ENCODE peak calls at places on chromosomes 12 and 14, in ten cellular contexts. M is IMR-90, Y is ovary, K is adrenal gland, X is HCT116, I is endothelial cell of umbilical vein, R is transverse colon, O is lower leg skin, C is tibial nerve, W is breast epithelium. B is an unnamed sample.

GRCh38 chr12:59407799-59408198 is 188.0 kb upstream of the SLC16A7 start:
- DNase-seq in M (no peak), Y (no peak), O (no peak), K (no peak), W (no peak), I (no peak), X (no peak), R (no peak), C (no peak), B (no peak)

GRCh38 chr14:33030406-33030805 is 91.7 kb downstream of the NPAS3 start:
- DNase-seq in I (no peak), W (no peak), C (no peak), Y (no peak), K (no peak), M (no peak), X (no peak), R (no peak), O (no peak), B (no peak)

GRCh38 chr12:20946732-20947131 is 136.2 kb downstream of the SLCO1B3 start:
- DNase-seq in X (peak), M (no peak), Y (no peak), W (no peak), I (peak), R (no peak), O (no peak), C (no peak), K (peak), B (no peak)

GRCh38 chr12:124684971-124685688 is 117.7 kb upstream of the NCOR2 start:
- DNase-seq in M (peak), O (no peak), Y (peak), K (no peak), C (peak), R (no peak), X (no peak), W (peak), I (no peak), B (no peak)

GRCh38 chr14:99246536-99247083 is 25.4 kb downstream of the BCL11B start:
- DNase-seq in O (no peak), M (no peak), I (no peak), R (no peak), Y (no peak), C (no peak), W (no peak), X (no peak), K (no peak), B (no peak)

GRCh38 chr14:90400904-90401561 is 4.2 kb downstream of the CALM1 start:
- DNase-seq in W (no peak), X (no peak), I (no peak), O (no peak), Y (no peak), M (no peak), C (no peak), R (no peak), K (no peak), B (no peak)

GRCh38 chr12:64670856-64671639 is 60.8 kb downstream of the RASSF3 start:
- DNase-seq in M (peak), W (no peak), R (peak), C (no peak), K (peak), O (no peak), I (peak), Y (no peak), X (peak), B (no peak)

GRCh38 chr12:123055281-123055766 is 74.8 kb downstream of the ARL6IP4 start:
- DNase-seq in O (no peak), Y (no peak), C (no peak), I (no peak), K (no peak), M (no peak), X (no peak), W (no peak), R (no peak), B (no peak)

GRCh38 chr12:129687731-129688130 is 216.1 kb downstream of the TMEM132D start:
- DNase-seq in R (no peak), X (no peak), O (no peak), I (no peak), M (no peak), Y (no peak), C (no peak), W (no peak), K (no peak), B (no peak)

GRCh38 chr12:106840217-106840616 is 65.7 kb downstream of the RIC8B start:
- DNase-seq in Y (no peak), X (no peak), R (no peak), K (no peak), M (peak), I (peak), O (no peak), C (no peak), W (no peak), B (no peak)

GRCh38 chr12:81296556-81297305 is 218.9 kb downstream of the ACSS3 start:
- DNase-seq in I (peak), K (no peak), W (no peak), Y (no peak), C (no peak), X (no peak), M (peak), R (no peak), O (no peak), B (no peak)

GRCh38 chr14:22594156-22594716 is 3.9 kb upstream of the ABHD4 start:
- DNase-seq in Y (no peak), W (no peak), O (no peak), M (peak), X (no peak), I (no peak), K (no peak), R (no peak), C (no peak), B (no peak)

GRCh38 chr14:58584383-58584782 is 53.4 kb upstream of the DACT1 start:
- DNase-seq in C (no peak), K (no peak), M (peak), X (no peak), R (no peak), O (no peak), W (no peak), I (no peak), Y (no peak), B (no peak)

GRCh38 chr12:67981236-67982164 is 7.7 kb upstream of the IFNG-AS1 start:
- DNase-seq in Y (no peak), M (peak), C (no peak), W (no peak), I (no peak), R (no peak), K (peak), X (peak), O (no peak), B (no peak)

GRCh38 chr12:31234053-31234835 is 91.7 kb downstream of the SINHCAF start:
- DNase-seq in W (no peak), C (no peak), O (no peak), I (no peak), R (no peak), M (no peak), K (no peak), Y (no peak), X (no peak), B (no peak)

GRCh38 chr12:108442077-108442476 is 73.0 kb upstream of the FICD start:
- DNase-seq in K (no peak), C (no peak), I (no peak), W (peak), O (no peak), M (no peak), Y (no peak), R (no peak), X (no peak), B (no peak)

GRCh38 chr14:54350196-54350595 is 46.6 kb upstream of the CDKN3 start:
- DNase-seq in M (peak), I (no peak), Y (no peak), W (no peak), C (no peak), X (no peak), R (no peak), K (no peak), O (no peak), B (no peak)

GRCh38 chr14:104393898-104394605 is 185.5 kb upstream of the C14orf180 start:
- DNase-seq in O (peak), M (no peak), R (peak), K (peak), Y (peak), I (peak), W (peak), X (no peak), C (peak), B (no peak)

GRCh38 chr12:114656906-114657596 is 26.9 kb downstream of the TBX3 start:
- DNase-seq in O (no peak), W (no peak), I (no peak), C (no peak), R (no peak), K (no peak), M (no peak), Y (no peak), X (no peak), B (no peak)

GRCh38 chr12:94714378-94714777 is 64.0 kb upstream of the TMCC3 start:
- DNase-seq in R (no peak), K (no peak), I (peak), O (no peak), M (peak), C (no peak), Y (no peak), X (no peak), W (no peak), B (no peak)

GRCh38 chr12:57135939-57136338 is 7.7 kb downstream of the LRP1 start:
- DNase-seq in M (peak), K (no peak), R (no peak), W (no peak), X (no peak), I (no peak), Y (peak), C (no peak), O (no peak), B (no peak)

GRCh38 chr12:47834199-47835016 is 14.7 kb upstream of the HDAC7 start:
- DNase-seq in M (no peak), O (no peak), X (no peak), R (no peak), K (peak), C (no peak), W (no peak), Y (no peak), I (no peak), B (no peak)

GRCh38 chr14:69569859-69570258 is 4.8 kb downstream of the CCDC177 start:
- DNase-seq in Y (no peak), R (no peak), X (no peak), M (no peak), K (no peak), O (no peak), C (no peak), W (no peak), I (no peak), B (no peak)

GRCh38 chr12:118840399-118840798 is 140.9 kb upstream of the SRRM4 start:
- DNase-seq in W (no peak), K (no peak), X (no peak), Y (no peak), O (no peak), C (no peak), M (no peak), I (no peak), R (no peak), B (no peak)

GRCh38 chr12:5295966-5296365 is 135.9 kb upstream of the NTF3 start:
- DNase-seq in Y (no peak), C (no peak), R (no peak), M (no peak), W (no peak), X (no peak), I (no peak), O (no peak), K (no peak), B (no peak)

GRCh38 chr14:104423224-104423681 is 156.3 kb upstream of the C14orf180 start:
- DNase-seq in W (no peak), X (no peak), O (peak), K (no peak), C (no peak), Y (no peak), R (no peak), I (no peak), M (no peak), B (no peak)

GRCh38 chr12:98492580-98493140 is 22.7 kb upstream of the TMPO start:
- DNase-seq in X (no peak), W (no peak), K (peak), R (no peak), C (no peak), Y (no peak), M (no peak), O (no peak), I (peak), B (no peak)

GRCh38 chr12:27999521-27999920 is 27.0 kb upstream of the PTHLH start:
- DNase-seq in O (no peak), Y (no peak), R (no peak), X (no peak), W (no peak), C (no peak), M (peak), I (no peak), K (no peak), B (no peak)

GRCh38 chr12:87779858-87780498 is 249.2 kb downstream of the C12orf50 start:
- DNase-seq in X (no peak), O (no peak), K (no peak), M (no peak), W (no peak), C (no peak), Y (no peak), R (no peak), I (no peak), B (no peak)

GRCh38 chr12:1630081-1630826 is 1.2 kb downstream of the WNT5B start:
- DNase-seq in Y (peak), M (no peak), I (no peak), W (peak), O (peak), K (peak), R (peak), X (no peak), C (no peak), B (no peak)

GRCh38 chr12:78530065-78530765 is 334.4 kb upstream of the SYT1 start:
- DNase-seq in C (no peak), R (no peak), X (no peak), K (no peak), Y (no peak), W (no peak), I (no peak), M (peak), O (no peak), B (no peak)

GRCh38 chr14:63076476-63076875 is 31.2 kb upstream of the KCNH5 start:
- DNase-seq in M (peak), C (no peak), W (no peak), Y (no peak), X (no peak), I (no peak), R (no peak), K (no peak), O (no peak), B (no peak)

GRCh38 chr12:56634837-56635538 is 4.9 kb upstream of the BAZ2A start:
- DNase-seq in R (peak), M (peak), Y (peak), I (peak), X (peak), W (peak), O (peak), C (peak), K (peak), B (no peak)

GRCh38 chr14:97266653-97267052 is 469.5 kb downstream of the VRK1 start:
- DNase-seq in M (no peak), C (no peak), R (no peak), K (peak), I (no peak), W (no peak), O (no peak), X (peak), Y (no peak), B (no peak)

GRCh38 chr14:101755591-101756324 is 5.8 kb upstream of the PPP2R5C start:
- DNase-seq in R (no peak), X (no peak), Y (no peak), C (no peak), O (peak), M (no peak), K (no peak), I (no peak), W (no peak), B (no peak)

GRCh38 chr12:122825773-122826724 is 9.2 kb upstream of the HIP1R start:
- DNase-seq in M (no peak), Y (no peak), O (no peak), C (no peak), I (peak), R (no peak), K (no peak), X (no peak), W (no peak), B (no peak)

GRCh38 chr14:42047421-42048045 is 440.9 kb downstream of the LRFN5 start:
- DNase-seq in M (peak), K (no peak), C (no peak), I (no peak), X (no peak), R (no peak), Y (no peak), O (no peak), W (no peak), B (no peak)

GRCh38 chr14:105858676-105859025 is 332.3 kb downstream of the TMEM121 start:
- DNase-seq in Y (peak), M (no peak), O (peak), I (no peak), C (no peak), W (no peak), X (no peak), K (peak), R (peak), B (no peak)
- TF ChIP-seq POLR2A in Y (no peak), M (no peak), O (no peak), I (no peak), C (no peak), W (no peak), X (no peak), K (no peak), R (no peak), B (no peak)

GRCh38 chr12:53221203-53222076 is 10.6 kb downstream of the RARG start:
- DNase-seq in M (peak), I (peak), C (no peak), R (peak), Y (peak), O (peak), X (no peak), K (peak), W (peak), B (no peak)
- TF ChIP-seq POLR2A in M (peak), I (no peak), C (no peak), R (peak), Y (no peak), O (peak), X (peak), K (peak), W (peak), B (no peak)

DNA sequence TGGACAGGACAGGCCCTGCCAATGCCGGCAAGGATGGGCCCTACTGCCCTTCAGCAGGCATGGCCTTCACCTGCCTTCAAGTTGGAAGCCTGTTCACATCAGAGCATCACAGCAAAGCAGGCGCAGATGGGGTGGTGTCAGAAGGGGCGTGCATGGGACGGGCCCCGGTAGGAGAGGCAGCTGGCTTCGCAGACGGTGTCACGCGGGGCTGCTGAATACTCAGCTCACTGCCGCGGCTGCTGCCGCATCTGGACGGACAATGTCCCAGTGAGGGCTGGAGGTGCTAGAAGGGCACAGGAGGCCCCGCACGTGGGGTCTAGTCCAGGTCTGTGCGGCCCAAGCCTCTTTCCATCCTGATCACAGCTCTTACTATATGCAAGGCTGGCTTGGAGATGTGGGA is 42.1 kb downstream of the LRCOL1 start:
- DNase-seq in O (no peak), Y (no peak), C (no peak), R (no peak), M (no peak), W (no peak), K (no peak), I (no peak), X (no peak), B (no peak)
- TF ChIP-seq POLR2A in O (no peak), Y (no peak), C (no peak), R (no peak), M (no peak), W (no peak), K (no peak), I (no peak), X (no peak), B (no peak)

DNA sequence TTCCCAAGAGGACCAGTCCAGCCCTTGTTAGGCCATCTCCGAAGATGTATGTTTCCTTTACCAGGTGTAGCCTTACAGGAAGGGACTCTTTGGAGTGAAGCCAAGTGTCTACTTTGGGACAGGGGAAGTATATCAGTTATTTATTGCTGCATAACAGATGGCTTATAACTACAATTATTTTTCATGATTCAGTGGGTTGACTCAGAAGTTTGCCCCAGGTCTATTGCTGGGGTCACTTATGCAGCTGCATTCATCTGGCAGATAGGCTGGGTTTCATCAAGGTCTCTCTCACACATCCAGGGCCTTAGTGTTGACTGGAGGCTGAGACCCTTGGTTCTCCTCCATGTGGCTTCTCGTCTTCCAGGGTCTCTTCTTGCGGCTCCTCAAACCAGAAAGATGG is 170.1 kb downstream of the NRXN3 start:
- DNase-seq in R (no peak), O (no peak), K (no peak), X (no peak), C (no peak), M (no peak), I (no peak), Y (no peak), W (no peak), B (no peak)
- TF ChIP-seq POLR2A in R (no peak), O (no peak), K (no peak), X (no peak), C (no peak), M (no peak), I (no peak), Y (no peak), W (no peak), B (no peak)

GRCh38 chr12:111434680-111435338 is 29.1 kb downstream of the SH2B3 start:
- DNase-seq in C (peak), Y (peak), M (peak), W (no peak), I (peak), K (peak), O (peak), X (no peak), R (peak), B (no peak)
- TF ChIP-seq POLR2A in C (no peak), Y (no peak), M (no peak), W (no peak), I (no peak), K (no peak), O (no peak), X (no peak), R (peak), B (no peak)

GRCh38 chr12:49032679-49033447 is 14.3 kb upstream of the PRKAG1 start:
- DNase-seq in W (no peak), X (no peak), K (no peak), M (no peak), Y (no peak), R (no peak), O (no peak), I (no peak), C (no peak), B (no peak)
- TF ChIP-seq POLR2A in W (no peak), X (no peak), K (no peak), M (no peak), Y (no peak), R (no peak), O (no peak), I (no peak), C (no peak), B (no peak)

DNA sequence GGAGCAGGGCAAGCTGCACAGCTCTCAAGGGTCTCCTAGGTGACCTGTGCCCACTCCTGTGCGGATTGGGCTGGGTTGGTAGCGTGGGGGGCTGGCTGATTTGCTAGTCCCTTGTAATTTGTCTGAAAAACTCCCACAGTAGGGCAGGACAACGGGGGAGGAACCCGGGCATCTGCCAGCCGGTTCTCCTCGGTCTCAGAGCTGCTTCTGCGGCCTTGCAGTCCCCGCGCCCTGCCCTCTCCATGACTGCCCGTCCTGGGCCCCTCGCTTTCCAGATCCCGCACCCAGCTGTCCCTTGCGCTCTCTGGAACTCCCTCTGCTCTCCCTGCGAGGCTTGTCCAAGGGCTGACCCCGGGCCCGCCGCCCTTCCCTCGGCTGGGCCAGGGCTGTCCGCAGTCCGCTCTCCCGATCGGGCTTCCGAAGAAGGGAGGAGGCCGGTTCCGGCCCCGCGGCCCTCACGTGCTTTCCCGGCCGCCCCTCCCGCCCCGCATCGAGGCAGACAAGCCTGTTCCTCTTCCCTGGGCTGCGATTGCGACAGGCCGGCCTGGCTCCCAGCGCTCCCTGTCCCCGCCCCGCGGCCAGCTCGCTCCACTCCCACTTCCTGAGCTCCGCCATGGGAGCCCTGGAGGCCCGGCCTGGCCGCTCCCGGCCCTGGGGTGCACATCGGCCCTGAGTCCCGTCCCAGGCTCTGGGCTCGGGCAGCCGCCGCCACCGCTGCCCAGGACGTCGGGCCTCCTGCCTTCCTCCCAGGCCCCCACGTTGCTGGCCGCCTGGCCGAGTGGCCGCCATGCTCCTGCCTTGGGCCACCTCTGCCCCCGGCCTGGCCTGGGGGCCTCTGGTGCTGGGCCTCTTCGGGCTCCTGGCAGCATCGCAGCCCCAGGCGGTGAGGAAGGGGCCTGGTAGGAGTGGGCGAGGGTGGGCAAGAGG is at the start of gene LTBR:
- DNase-seq in Y (peak), C (peak), M (peak), K (peak), X (no peak), I (peak), W (peak), R (peak), O (peak), B (peak)
- TF ChIP-seq POLR2A in Y (peak), C (peak), M (peak), K (peak), X (no peak), I (peak), W (peak), R (peak), O (peak), B (peak)